ENCODE peak calls at places on chromosomes 4 and X, in five cellular contexts. S is IMR-90, J is HepG2, L is A549, Q is K562. A is an unnamed sample.

GRCh38 chr4:53558061-53558801 is 33.1 kb downstream of the LNX1 start:
- DNase-seq in Q (no peak), J (no peak), L (no peak), S (peak), A (no peak)

GRCh38 chr4:52052475-52052780 is 1.3 kb downstream of the SPATA18 start:
- DNase-seq in J (peak), Q (no peak), S (peak), L (no peak), A (no peak)

GRCh38 chr4:85828295-85828910 is 353.5 kb downstream of the ARHGAP24 start:
- DNase-seq in Q (no peak), L (no peak), J (no peak), S (peak), A (no peak)

GRCh38 chrX:18883234-18883960 is 100.5 kb downstream of the PHKA2 start:
- DNase-seq in S (no peak), L (peak), J (peak), Q (no peak), A (no peak)

GRCh38 chr4:3346146-3346545 is 53.3 kb downstream of the RGS12 start:
- DNase-seq in S (peak), J (peak), Q (peak), L (peak), A (no peak)

GRCh38 chr4:44928062-44928380 is 201.7 kb upstream of the GNPDA2 start:
- DNase-seq in Q (no peak), J (no peak), L (no peak), S (no peak), A (no peak)

GRCh38 chrX:103376979-103377324 is 614 bp downstream of the BEX3 start:
- DNase-seq in L (peak), Q (no peak), S (peak), J (no peak), A (no peak)

GRCh38 chr4:32778025-32778424 is 2057.9 kb downstream of the PCDH7 start:
- DNase-seq in J (no peak), L (no peak), S (no peak), Q (no peak), A (no peak)

GRCh38 chr4:186227221-186227620 is at the start of gene KLKB1:
- DNase-seq in L (no peak), S (no peak), J (peak), Q (no peak), A (no peak)

GRCh38 chrX:37921758-37922157 is 74.4 kb upstream of the DYNLT3 start:
- DNase-seq in L (no peak), J (no peak), Q (no peak), S (peak), A (no peak)

GRCh38 chr4:38166768-38167167 is 206.6 kb downstream of the PTTG2 start:
- DNase-seq in Q (no peak), S (no peak), L (no peak), J (no peak), A (no peak)
- TF ChIP-seq MAFK in Q (no peak), S (no peak), L (no peak), J (no peak), A (no peak)

DNA sequence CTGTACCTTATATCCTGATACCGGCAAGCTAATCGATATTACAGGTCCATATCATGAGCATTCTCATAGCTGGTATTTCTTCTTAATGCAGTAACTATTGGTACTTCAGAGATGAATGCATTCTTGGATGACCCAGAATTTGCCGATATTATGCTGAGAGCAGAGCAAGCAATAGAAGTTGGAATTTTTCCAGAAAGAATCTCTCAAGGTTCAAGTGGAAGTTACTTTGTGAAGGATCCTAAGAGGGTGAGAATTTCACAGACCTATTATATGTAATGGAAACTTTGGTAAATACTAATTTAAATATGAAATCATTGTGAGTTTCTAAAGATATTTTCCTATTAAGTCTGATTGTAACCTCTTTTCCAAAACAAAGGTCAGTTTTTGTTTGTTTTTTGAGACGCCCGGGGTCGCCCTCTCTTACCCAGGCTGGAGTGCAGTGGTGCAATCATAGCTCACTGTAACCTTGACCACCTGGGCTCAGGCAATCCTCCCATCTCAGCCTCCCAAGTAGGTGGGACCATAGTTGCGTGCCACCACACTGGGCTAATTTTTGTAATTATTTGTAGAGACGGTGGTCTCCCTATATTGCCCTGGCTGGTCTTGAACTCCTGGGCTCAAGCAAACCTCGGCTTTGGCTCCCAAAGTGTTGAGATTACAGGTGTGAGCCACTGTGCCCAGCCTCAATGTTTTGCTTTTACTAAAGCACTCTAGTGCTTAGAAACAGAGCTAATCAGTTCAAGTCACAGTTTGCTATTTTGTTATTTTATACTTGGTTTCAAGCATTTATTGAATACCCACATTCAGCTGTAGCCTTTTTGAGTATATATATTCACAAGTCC is 18.6 kb downstream of the PI4K2B start:
- DNase-seq in L (no peak), S (no peak), Q (no peak), J (no peak), A (no peak)
- TF ChIP-seq RAD21 in L (no peak), S (no peak), Q (no peak), J (no peak), A (no peak)

DNA sequence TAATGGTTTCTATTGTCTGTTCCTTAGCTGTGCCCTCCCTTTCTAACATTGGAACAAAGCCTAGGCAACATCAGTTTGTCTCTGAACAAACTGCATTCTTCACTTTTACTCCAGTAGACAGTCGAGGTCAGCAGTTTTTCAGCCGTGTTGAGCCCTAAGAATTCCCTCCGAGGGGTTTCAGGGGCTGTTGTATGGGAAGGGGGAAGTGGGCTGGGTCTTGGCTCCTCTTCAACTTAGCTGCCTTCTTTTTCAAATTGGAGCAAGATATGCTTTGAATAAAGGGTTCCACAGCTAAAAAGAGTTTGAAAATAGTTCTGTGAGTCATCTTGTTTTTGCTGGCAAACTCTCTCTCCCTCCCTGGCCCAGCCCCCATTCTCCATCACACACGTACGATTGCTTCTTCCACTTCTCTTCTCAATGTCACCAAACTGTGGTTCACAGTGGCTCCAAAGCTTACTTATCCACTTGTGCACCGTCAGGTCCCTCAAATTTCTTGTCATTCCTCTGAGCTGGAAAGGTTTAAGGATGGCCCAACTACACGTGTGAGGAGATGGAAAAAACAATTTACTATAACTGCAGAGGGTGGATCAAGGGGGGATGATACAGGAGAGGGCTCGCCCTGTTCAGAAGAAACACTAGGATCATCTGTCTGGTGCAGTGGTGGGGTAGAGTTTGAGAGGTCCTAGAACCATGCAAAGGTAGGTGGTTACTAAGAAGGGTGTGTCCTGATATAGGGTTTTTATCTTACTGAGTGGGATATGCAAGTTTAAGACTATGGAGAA is 9.2 kb upstream of the MAML3 start:
- DNase-seq in L (no peak), S (peak), Q (no peak), J (no peak), A (no peak)
- TF ChIP-seq MAFK in L (peak), S (peak), Q (no peak), J (peak), A (peak)

GRCh38 chr4:92615049-92615448 is 311.3 kb downstream of the GRID2 start:
- DNase-seq in J (no peak), S (no peak), L (no peak), Q (no peak), A (no peak)

DNA sequence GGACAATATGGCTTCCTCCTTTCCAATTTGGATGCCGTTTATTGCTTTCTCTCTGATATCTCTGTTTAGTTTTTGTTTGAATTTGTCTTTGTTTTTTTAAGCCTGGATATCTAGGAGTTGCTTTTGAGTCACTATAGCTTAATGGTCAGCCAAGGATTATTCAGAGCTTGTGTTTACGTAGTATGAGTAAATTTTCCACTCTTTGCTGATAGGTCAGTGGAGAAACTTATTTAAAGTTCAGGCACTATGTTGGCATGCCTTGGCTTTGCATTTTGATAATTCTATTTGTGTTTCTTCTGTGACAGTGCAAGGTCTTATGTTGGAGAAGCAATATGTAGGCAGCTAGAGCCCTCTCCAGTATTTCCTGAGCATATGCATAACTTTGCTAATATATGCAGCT is 315.2 kb downstream of the GRID2 start:
- DNase-seq in S (peak), J (no peak), L (peak), Q (no peak), A (no peak)
- TF ChIP-seq RAD21 in S (no peak), J (no peak), L (no peak), Q (no peak), A (no peak)

GRCh38 chr4:100168521-100168920 is 21.7 kb downstream of the DDIT4L start:
- DNase-seq in Q (no peak), L (no peak), J (no peak), S (peak), A (no peak)
- TF ChIP-seq MAFK in Q (no peak), L (no peak), J (no peak), S (no peak), A (no peak)

DNA sequence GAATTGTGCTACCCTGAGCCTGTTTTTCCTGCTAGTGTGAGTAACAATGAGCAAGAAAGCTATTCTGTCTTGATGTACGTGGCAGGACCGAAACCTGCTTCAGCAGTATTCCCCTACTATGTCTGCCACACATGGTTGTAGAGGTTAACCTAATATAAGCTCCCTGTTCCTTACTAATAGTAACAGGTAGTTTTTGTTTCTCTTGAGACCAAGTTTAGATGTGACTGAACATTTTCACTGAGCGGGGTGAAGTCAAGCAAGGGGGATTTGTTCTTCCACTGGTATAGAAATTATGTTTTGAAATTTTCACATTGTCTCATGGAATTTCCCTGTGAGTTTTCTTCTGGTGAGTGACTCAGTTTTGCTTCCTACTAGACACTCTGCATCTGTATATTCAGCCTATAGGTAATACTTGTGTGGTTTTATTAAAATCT is 37.3 kb downstream of the RRAGB start:
- DNase-seq in J (no peak), Q (no peak), L (no peak), S (no peak), A (no peak)
- TF ChIP-seq RAD21 in J (no peak), Q (no peak), L (no peak), S (no peak), A (no peak)

DNA sequence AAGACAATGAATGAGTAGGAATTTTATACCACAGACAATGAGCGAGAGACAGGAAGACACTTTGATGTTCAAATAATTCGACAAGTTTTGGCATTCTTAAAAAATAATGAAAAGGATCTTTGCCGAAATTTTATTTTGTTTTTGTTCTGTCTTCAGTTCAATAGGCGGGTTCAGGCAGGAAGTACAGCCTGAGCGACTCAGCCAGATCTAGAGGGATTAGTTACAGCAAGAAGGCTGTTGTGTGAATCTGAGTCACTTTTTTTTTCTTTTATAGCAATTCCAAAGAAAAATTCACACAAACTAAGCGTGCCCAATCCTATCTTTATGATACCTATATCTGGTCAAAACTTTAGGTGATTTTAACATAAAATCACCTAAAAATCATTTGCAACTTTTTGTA is 505.4 kb upstream of the FAM241A start:
- DNase-seq in Q (no peak), J (no peak), S (peak), L (no peak), A (no peak)
- TF ChIP-seq MAFK in Q (no peak), J (no peak), S (no peak), L (no peak), A (no peak)

GRCh38 chr4:108008721-108009120 is 19.0 kb downstream of the HADH start:
- DNase-seq in S (peak), J (no peak), Q (no peak), L (no peak), A (no peak)

GRCh38 chr4:108007984-108008383 is 18.3 kb downstream of the HADH start:
- DNase-seq in J (no peak), Q (no peak), S (no peak), L (no peak), A (no peak)

GRCh38 chr4:108013332-108013731 is 23.6 kb downstream of the HADH start:
- DNase-seq in L (no peak), S (no peak), Q (no peak), J (no peak), A (no peak)

GRCh38 chr4:108013955-108014354 is 24.3 kb downstream of the HADH start:
- DNase-seq in S (no peak), Q (no peak), J (no peak), L (no peak), A (no peak)

GRCh38 chr4:108010167-108010566 is 20.5 kb downstream of the HADH start:
- DNase-seq in S (peak), L (no peak), Q (no peak), J (no peak), A (no peak)
- TF ChIP-seq RAD21 in S (no peak), L (no peak), Q (no peak), J (no peak), A (no peak)

DNA sequence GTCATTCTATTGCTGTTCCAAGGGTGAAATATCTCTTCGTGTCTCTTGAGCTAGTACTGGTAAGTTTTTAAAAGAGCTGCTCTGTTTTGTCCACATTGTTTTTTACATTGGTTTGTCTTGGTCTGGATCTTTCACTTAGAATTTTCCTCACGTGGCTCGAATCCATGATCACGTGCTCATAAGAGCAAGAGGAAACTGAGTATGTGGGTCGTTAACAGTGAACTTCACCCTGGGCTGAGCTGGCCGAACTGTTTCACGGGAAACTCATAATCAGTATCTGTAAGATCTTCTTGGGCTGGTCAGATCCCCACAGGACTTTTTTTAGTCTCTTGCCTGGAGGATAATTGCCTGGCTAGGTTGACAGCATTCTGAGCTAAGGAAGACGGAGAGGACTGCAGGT is 77.8 kb upstream of the HELT start:
- DNase-seq in S (no peak), L (no peak), Q (no peak), J (no peak), A (no peak)
- TF ChIP-seq MAFK in S (no peak), L (no peak), Q (no peak), J (no peak), A (no peak)

A was measured in H1.